ENCODE peak calls at places on chromosomes 4 and X, in nine cellular contexts. V is activated T-helper 1 cell treated with anti-CD3 and anti-CD28 coated beads, Interleukin-12 subunit alpha, Interleukin-12 subunit beta, Interleukin-2, Interleukin-4 antibody, amounts not matched to agents 30 ng/mL and 10 ng/mL and 1 ng/mL, durations not matched to agents 14 hours and 24 hours and 36 hours; M is nephron progenitor cell; C is NCI-H345; O is stimulated activated CD4-positive, alpha-beta T cell treated with anti-CD3 and anti-CD28 coated beads, Interleukin-1b, Interleukin-23, amount 100 ng/mL, for 24 hours; T is EL; W is fibroblast of lung; R is putamen; S is AML-193. U is an unnamed sample.
A peak's percentile ranks its signal among the peaks of the same experiment; 100 is the strongest.

GRCh38 chr4:162727232-162727631 is 439.5 kb downstream of the NAF1 start:
- DNase-seq in S (no peak), M (no peak), C (no peak), R (no peak), W (no peak), V (no peak), T (no peak), O (no peak), U (no peak)

GRCh38 chrX:1400049-1400448 is 8.1 kb upstream of the SLC25A6 start:
- DNase-seq in T (no peak), V (no peak), R (no peak), S (no peak), W (no peak), O (no peak), M (no peak), C (no peak), U (no peak)

GRCh38 chr4:119493419-119493818 is 135.2 kb downstream of the PDE5A start:
- DNase-seq in R (peak; percentile 36), V (no peak), W (no peak), S (peak; percentile 43), O (no peak), C (no peak), M (no peak), T (no peak), U (no peak)

GRCh38 chrX:135327299-135327698 is 18.0 kb downstream of the ETDC start:
- DNase-seq in C (no peak), T (peak; percentile 71), V (no peak), W (peak; percentile 88), R (no peak), O (no peak), M (no peak), S (no peak), U (no peak)

GRCh38 chrX:106170318-106170717 is 2.2 kb downstream of the PWWP3B start:
- DNase-seq in S (no peak), M (no peak), O (no peak), W (peak; percentile 10), V (no peak), C (no peak), T (no peak), R (no peak), U (no peak)

GRCh38 chr4:128574706-128575105 is 234.8 kb upstream of the JADE1 start:
- DNase-seq in T (peak; percentile 53), C (peak; percentile 37), R (peak; percentile 77), O (peak; percentile 32), V (peak; percentile 33), M (peak; percentile 60), S (peak; percentile 61), W (peak; percentile 52), U (peak; percentile 29)

GRCh38 chr4:820230-821172 is 5.4 kb downstream of the CPLX1 start:
- DNase-seq in C (no peak), W (no peak), S (no peak), O (no peak), T (no peak), V (no peak), R (no peak), M (no peak), U (no peak)

GRCh38 chrX:149540133-149540620 is 635 bp upstream of the EOLA1 start:
- DNase-seq in O (peak; percentile 86), W (peak; percentile 80), V (peak; percentile 68), S (peak; percentile 45), R (peak; percentile 92), M (peak; percentile 90), T (peak; percentile 86), C (peak; percentile 92), U (no peak)

GRCh38 chrX:24341795-24342194 is 18.6 kb upstream of the SUPT20HL1 start:
- DNase-seq in R (no peak), V (no peak), C (no peak), S (no peak), T (peak; percentile 75), W (peak; percentile 91), O (no peak), M (no peak), U (no peak)

GRCh38 chrX:98141466-98141865 is 1257.8 kb downstream of the RPA4 start:
- DNase-seq in W (no peak), O (no peak), V (no peak), S (no peak), R (no peak), T (no peak), C (no peak), M (no peak), U (no peak)

GRCh38 chrX:49308604-49309269 is 5.3 kb downstream of the GAGE10 start:
- DNase-seq in R (no peak), W (no peak), O (no peak), M (no peak), C (no peak), S (no peak), T (peak; percentile 29), V (no peak), U (no peak)

GRCh38 chrX:67780694-67781109 is 236.9 kb downstream of the AR start:
- DNase-seq in R (peak; percentile 20), T (peak; percentile 93), C (no peak), V (no peak), W (peak; percentile 96), O (no peak), S (peak; percentile 7), M (no peak), U (no peak)

GRCh38 chrX:53080628-53081580 is 1.3 kb upstream of the TSPYL2 start:
- DNase-seq in W (peak; percentile 19), V (no peak), O (no peak), C (no peak), R (no peak), T (no peak), S (no peak), M (no peak), U (no peak)

GRCh38 chr4:2341261-2341841 is 77.1 kb downstream of the ZFYVE28 start:
- DNase-seq in S (no peak), W (no peak), M (no peak), O (no peak), T (no peak), R (no peak), V (no peak), C (no peak), U (no peak)

GRCh38 chr4:155818639-155819038 is 47.4 kb downstream of the ASIC5 start:
- DNase-seq in V (no peak), C (no peak), T (no peak), M (no peak), W (peak; percentile 27), O (no peak), S (no peak), R (no peak), U (no peak)

GRCh38 chrX:1440506-1440905 is 12.2 kb downstream of the ASMTL start:
- DNase-seq in V (no peak), R (no peak), C (no peak), W (no peak), O (no peak), M (no peak), T (no peak), S (no peak), U (no peak)

GRCh38 chr4:152460488-152460887 is 75.4 kb downstream of the FBXW7 start:
- DNase-seq in M (no peak), S (peak; percentile 84), T (peak; percentile 62), V (no peak), R (no peak), W (peak; percentile 55), C (no peak), O (no peak), U (no peak)

GRCh38 chr4:64617813-64618212 is 208.6 kb upstream of the TECRL start:
- DNase-seq in W (peak; percentile 22), O (no peak), C (peak; percentile 4), T (no peak), S (peak; percentile 23), M (no peak), R (peak; percentile 7), V (no peak), U (no peak)

GRCh38 chrX:16528620-16529019 is 121.3 kb upstream of the S100G start:
- DNase-seq in V (peak; percentile 2), O (no peak), T (no peak), S (no peak), C (no peak), M (no peak), R (no peak), W (no peak), U (no peak)

GRCh38 chrX:152641996-152642395 is 4.3 kb downstream of the GABRQ start:
- DNase-seq in C (no peak), M (peak; percentile 22), V (no peak), R (peak; percentile 22), T (peak; percentile 4), O (no peak), W (no peak), S (no peak), U (no peak)

U was measured in stimulated activated naive B cell treated with anti-CD40 and anti-IgM and Interleukin-4, amounts not matched to agents 10 μg/mL and 1 μg/mL and 100 μg/mL, for 72 hours.